ENCODE peak calls at places on chromosomes 2 and 18, in four cellular contexts. J is effector memory CD4-positive, alpha-beta T cell; I is astrocyte; Z is endodermal cell. L is an unnamed sample. For H3K27me3, the result is how much of the 10 kb centered on the place peaks cover.

GRCh38 chr2:8682719-8683667 is 1.1 kb downstream of the ID2 start:
- DNase-seq in J (peak), I (peak), Z (peak), L (no peak)

GRCh38 chr2:46701152-46701551 is 214.5 kb downstream of the MCFD2 start:
- DNase-seq in J (no peak), I (no peak), Z (no peak), L (no peak)

GRCh38 chr2:172052000-172052983 is 33.0 kb upstream of the DLX1 start:
- DNase-seq in J (no peak), I (peak), Z (no peak), L (no peak)

GRCh38 chr2:15429032-15429431 is 132.1 kb downstream of the NBAS start:
- DNase-seq in J (no peak), I (no peak), Z (no peak), L (no peak)

GRCh38 chr18:3775996-3776395 is 326.0 kb downstream of the TGIF1 start:
- DNase-seq in J (no peak), I (no peak), Z (no peak), L (no peak)

GRCh38 chr18:70234667-70235459 is 29.4 kb upstream of the RTTN start:
- DNase-seq in J (no peak), I (peak), Z (no peak), L (no peak)

GRCh38 chr2:218889937-218890336 is 9.3 kb downstream of the WNT10A start:
- DNase-seq in J (no peak), I (no peak), Z (no peak), L (no peak)

GRCh38 chr2:235515364-235515742 is 21.5 kb downstream of the AGAP1 start:
- DNase-seq in J (no peak), I (no peak), Z (no peak), L (no peak)

GRCh38 chr2:24272161-24272802 is 88.1 kb downstream of the ITSN2 start:
- DNase-seq in J (no peak), I (no peak), Z (no peak), L (no peak)

GRCh38 chr2:62489162-62489561 is 16.8 kb downstream of the TMEM17 start:
- DNase-seq in J (no peak), I (peak), Z (no peak), L (no peak)

GRCh38 chr2:16320716-16321115 is 344.9 kb downstream of the CYRIA start:
- DNase-seq in J (no peak), I (no peak), Z (no peak), L (no peak)

GRCh38 chr2:148058641-148059040 is 37.8 kb downstream of the MBD5 start:
- DNase-seq in J (no peak), I (peak), Z (no peak), L (no peak)

GRCh38 chr2:170930132-170931109 is 1.4 kb downstream of the GORASP2 start:
- DNase-seq in J (peak), I (peak), Z (peak), L (peak)

GRCh38 chr18:28657836-28658410 is 481.0 kb upstream of the CDH2 start:
- DNase-seq in J (no peak), I (peak), Z (no peak), L (no peak)

GRCh38 chr2:80364511-80365212 is 60.1 kb upstream of the LRRTM1 start:
- DNase-seq in J (no peak), I (no peak), Z (no peak), L (no peak)

GRCh38 chr2:188322569-188323531 is 31.2 kb downstream of the GULP1 start:
- DNase-seq in J (no peak), I (peak), Z (no peak), L (no peak)

GRCh38 chr2:120448961-120449421 is 103.1 kb downstream of the INHBB start:
- DNase-seq in J (no peak), I (no peak), Z (no peak), L (no peak)

GRCh38 chr2:95390272-95390880 is 12.1 kb upstream of the FAHD2A start:
- DNase-seq in J (no peak), I (no peak), Z (peak), L (no peak)

GRCh38 chr2:147628971-147629421 is 215.8 kb upstream of the ACVR2A start:
- DNase-seq in J (no peak), I (peak), Z (no peak), L (no peak)

GRCh38 chr2:11745613-11746375 is 638 bp upstream of the LPIN1 start:
- DNase-seq in J (no peak), I (no peak), Z (no peak), L (no peak)

GRCh38 chr2:42117923-42118758 is 51.0 kb upstream of the EML4 start:
- DNase-seq in J (no peak), I (peak), Z (peak), L (peak)

GRCh38 chr2:195390686-195391085 is 266.3 kb upstream of the SLC39A10 start:
- DNase-seq in J (no peak), I (peak), Z (no peak), L (no peak)

GRCh38 chr2:106963156-106963555 is 77.2 kb upstream of the ST6GAL2 start:
- DNase-seq in J (no peak), I (peak), Z (no peak), L (no peak)

GRCh38 chr18:49547701-49548100 is 14.2 kb upstream of the LIPG start:
- DNase-seq in J (no peak), I (no peak), Z (peak), L (no peak)

DNA sequence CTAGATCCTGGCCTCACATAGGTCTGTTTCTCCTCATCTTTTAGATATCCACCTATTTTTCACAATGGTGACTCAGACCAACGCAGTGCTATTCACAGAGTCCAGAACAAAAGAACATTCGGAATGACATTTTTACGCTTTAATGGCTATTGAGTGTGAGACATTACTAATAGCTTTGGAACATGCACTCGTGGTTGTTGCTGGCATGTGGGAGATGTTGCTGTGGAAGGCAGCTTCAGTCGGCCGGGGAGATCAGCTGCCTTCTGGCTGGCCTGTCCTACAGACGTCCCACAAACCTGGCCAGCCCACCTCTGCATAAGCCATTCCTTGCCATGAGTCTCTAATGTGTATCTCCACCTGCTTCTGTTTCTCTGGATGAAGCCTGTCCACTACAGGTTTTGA is 3.4 kb downstream of the MBP start:
- DNase-seq in J (no peak), I (peak), Z (no peak), L (peak)
- H3K27me3 ChIP-seq in J (under half), I (under half), Z (under half), L (under half)

DNA sequence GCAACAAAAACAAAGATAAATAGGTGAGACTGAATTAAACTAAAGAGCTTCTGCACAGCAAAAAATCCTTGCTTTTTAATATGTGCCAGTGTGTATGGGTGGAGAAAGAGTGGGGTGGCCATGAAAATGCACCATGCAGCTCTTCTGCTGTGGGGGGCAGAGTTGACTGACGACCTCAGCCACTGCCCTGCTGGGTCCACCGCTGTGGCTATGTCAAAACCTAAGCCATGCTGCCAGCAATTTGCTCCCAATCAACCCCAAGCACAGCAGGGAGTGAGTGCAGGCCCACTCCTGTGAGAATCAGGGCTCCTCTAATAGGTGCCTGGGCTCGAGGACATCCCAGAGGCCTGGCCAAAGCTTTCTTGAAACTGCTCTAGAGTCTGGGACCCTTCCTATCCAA is 235.6 kb upstream of the RBBP8 start:
- DNase-seq in J (no peak), I (no peak), Z (no peak), L (no peak)
- H3K27me3 ChIP-seq in J (under half), I (under half), Z (under half), L (under half)

GRCh38 chr18:74692367-74693013 is 94.8 kb downstream of the ZNF407 start:
- DNase-seq in J (no peak), I (no peak), Z (no peak), L (no peak)

GRCh38 chr18:74698881-74699280 is 101.2 kb downstream of the ZNF407 start:
- DNase-seq in J (no peak), I (no peak), Z (no peak), L (no peak)

GRCh38 chr18:74694436-74694835 is 96.8 kb downstream of the ZNF407 start:
- DNase-seq in J (no peak), I (no peak), Z (no peak), L (no peak)

GRCh38 chr18:74699455-74699854 is 101.8 kb downstream of the ZNF407 start:
- DNase-seq in J (no peak), I (no peak), Z (no peak), L (no peak)

GRCh38 chr18:74695170-74695569 is 97.5 kb downstream of the ZNF407 start:
- DNase-seq in J (no peak), I (no peak), Z (no peak), L (no peak)
- H3K27me3 ChIP-seq in J (under half), I (under half), Z (under half), L (under half)

DNA sequence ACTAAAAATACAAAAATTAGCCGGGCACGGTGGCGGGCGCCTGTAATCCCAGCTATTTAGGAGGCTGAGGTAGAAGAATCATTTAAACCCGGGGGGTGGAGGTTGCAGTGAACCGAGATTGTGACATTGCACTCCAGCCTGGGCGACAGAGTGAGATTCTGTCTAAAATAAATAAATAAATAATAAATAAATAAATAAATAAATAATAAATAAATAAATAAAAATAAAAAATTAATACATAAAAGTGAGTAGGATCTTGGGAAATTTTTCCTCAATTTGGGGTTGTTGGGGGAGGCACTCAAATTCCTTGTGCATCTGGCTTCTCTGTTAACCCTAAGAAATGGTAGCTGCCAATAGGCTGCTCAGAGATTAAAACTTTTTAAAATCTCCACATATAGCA is 20.3 kb upstream of the FOXI3 start:
- DNase-seq in J (no peak), I (no peak), Z (no peak), L (no peak)
- H3K27me3 ChIP-seq in J (under half), I (under half), Z (under half), L (under half)

GRCh38 chr18:13219576-13219975 is 1.0 kb downstream of the LDLRAD4 start:
- DNase-seq in J (no peak), I (no peak), Z (no peak), L (no peak)
- H3K27me3 ChIP-seq in J (under half), I (under half), Z (under half), L (half or more)

GRCh38 chr2:127417406-127417805 is 821 bp upstream of the PROC start:
- DNase-seq in J (no peak), I (no peak), Z (no peak), L (no peak)
- H3K27me3 ChIP-seq in J (under half), I (under half), Z (under half), L (under half)

DNA sequence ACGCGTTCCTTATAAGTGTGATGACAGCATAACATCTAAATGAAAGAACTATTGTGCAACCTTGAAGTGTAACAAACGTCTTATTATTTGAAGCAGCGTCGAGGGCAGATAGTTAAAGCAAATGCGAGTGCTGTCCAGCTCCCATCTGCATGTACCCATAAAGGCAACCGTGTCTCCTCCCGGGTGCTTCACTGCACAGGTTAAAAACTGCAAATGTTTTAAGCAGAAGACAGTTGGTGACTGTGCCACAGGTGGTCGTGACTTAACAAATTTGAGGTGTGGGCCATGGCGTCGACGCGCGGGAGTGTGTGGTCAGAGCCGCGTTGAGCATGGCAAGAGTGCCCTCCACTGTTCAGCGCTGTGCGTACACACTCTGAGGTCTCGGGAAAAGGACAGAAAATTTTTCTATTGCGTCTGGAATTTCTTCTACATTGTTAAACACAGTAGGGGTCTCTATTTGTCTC is 6.4 kb downstream of the SALL3 start:
- DNase-seq in J (no peak), I (peak), Z (peak), L (no peak)
- H3K27me3 ChIP-seq in J (under half), I (under half), Z (under half), L (under half)

GRCh38 chr18:78681934-78682333 is 297.7 kb upstream of the SALL3 start:
- DNase-seq in J (no peak), I (no peak), Z (no peak), L (no peak)
- H3K27me3 ChIP-seq in J (under half), I (under half), Z (under half), L (half or more)

L was measured in PC-9.